ENCODE peak calls at places on chromosomes 5 and 9, in eight cellular contexts. O, F, X, T, I, P, E and L are unnamed samples.

GRCh38 chr5:83025690-83026472 is 51.3 kb downstream of the TMEM167A start:
- DNase-seq in O (no peak), F (no peak), X (no peak), T (no peak), I (no peak), P (no peak), E (no peak), L (no peak)

GRCh38 chr5:163489055-163489744 is 16.2 kb upstream of the MAT2B start:
- DNase-seq in O (no peak), F (no peak), X (no peak), T (no peak), I (no peak), P (no peak), E (no peak), L (no peak)

GRCh38 chr5:132234684-132235062 is 7.0 kb upstream of the P4HA2 start:
- DNase-seq in O (no peak), F (no peak), X (no peak), T (no peak), I (no peak), P (peak; percentile 7), E (no peak), L (no peak)

GRCh38 chr9:127020526-127021078 is 101.8 kb downstream of the ANGPTL2 start:
- DNase-seq in O (no peak), F (no peak), X (no peak), T (no peak), I (no peak), P (no peak), E (no peak), L (no peak)

GRCh38 chr9:134626576-134627416 is 14.8 kb upstream of the COL5A1 start:
- DNase-seq in O (no peak), F (no peak), X (no peak), T (no peak), I (no peak), P (no peak), E (no peak), L (no peak)

GRCh38 chr9:91481971-91482370 is 58.3 kb upstream of the NFIL3 start:
- DNase-seq in O (no peak), F (no peak), X (no peak), T (no peak), I (no peak), P (no peak), E (no peak), L (no peak)

GRCh38 chr9:108074900-108075299 is 585.3 kb upstream of the KLF4 start:
- DNase-seq in O (no peak), F (no peak), X (no peak), T (no peak), I (no peak), P (no peak), E (no peak), L (no peak)

GRCh38 chr5:180466316-180466715 is 27.9 kb upstream of the CNOT6 start:
- DNase-seq in O (no peak), F (no peak), X (no peak), T (no peak), I (no peak), P (no peak), E (no peak), L (no peak)

GRCh38 chr5:1725641-1726468 is 73.8 kb downstream of the MRPL36 start:
- DNase-seq in O (no peak), F (no peak), X (no peak), T (peak; percentile 2), I (no peak), P (no peak), E (no peak), L (no peak)

GRCh38 chr9:91795500-91796241 is 154.4 kb downstream of the ROR2 start:
- DNase-seq in O (no peak), F (no peak), X (no peak), T (no peak), I (no peak), P (no peak), E (no peak), L (peak; percentile 30)

GRCh38 chr5:14349029-14349428 is 205.9 kb downstream of the TRIO start:
- DNase-seq in O (no peak), F (no peak), X (no peak), T (no peak), I (no peak), P (no peak), E (no peak), L (no peak)

GRCh38 chr9:134031071-134031470 is 5.8 kb downstream of the BRD3OS start:
- DNase-seq in O (no peak), F (no peak), X (no peak), T (no peak), I (no peak), P (no peak), E (no peak), L (no peak)

GRCh38 chr5:82406200-82406773 is 128.1 kb upstream of the RPS23 start:
- DNase-seq in O (no peak), F (no peak), X (no peak), T (no peak), I (no peak), P (no peak), E (no peak), L (peak; percentile 63)

GRCh38 chr9:124285903-124286291 is 28.1 kb downstream of the NEK6 start:
- DNase-seq in O (no peak), F (no peak), X (no peak), T (no peak), I (no peak), P (peak; percentile 76), E (no peak), L (peak; percentile 96)

GRCh38 chr9:16521868-16522381 is 348.5 kb downstream of the BNC2 start:
- DNase-seq in O (no peak), F (no peak), X (peak; percentile 19), T (no peak), I (no peak), P (peak; percentile 43), E (no peak), L (peak; percentile 59)

GRCh38 chr5:1401681-1402096 is 43.6 kb downstream of the SLC6A3 start:
- DNase-seq in O (no peak), F (no peak), X (peak; percentile 85), T (no peak), I (no peak), P (no peak), E (no peak), L (no peak)

GRCh38 chr9:136899196-136899595 is 12.9 kb downstream of the TRAF2 start:
- DNase-seq in O (no peak), F (no peak), X (no peak), T (no peak), I (no peak), P (no peak), E (no peak), L (no peak)

GRCh38 chr5:56350595-56351170 is 117.6 kb upstream of the ANKRD55 start:
- DNase-seq in O (no peak), F (peak; percentile 73), X (no peak), T (no peak), I (no peak), P (peak; percentile 72), E (no peak), L (no peak)

GRCh38 chr9:87324613-87325194 is 173.0 kb upstream of the DAPK1 start:
- DNase-seq in O (peak; percentile 23), F (no peak), X (peak; percentile 64), T (peak; percentile 36), I (no peak), P (no peak), E (no peak), L (no peak)

GRCh38 chr5:12245429-12245828 is 341.2 kb upstream of the CTNND2 start:
- DNase-seq in O (no peak), F (no peak), X (no peak), T (no peak), I (no peak), P (no peak), E (no peak), L (peak; percentile 13)

GRCh38 chr9:121259935-121260334 is 8.0 kb upstream of the GSN start:
- DNase-seq in O (no peak), F (no peak), X (no peak), T (no peak), I (no peak), P (no peak), E (no peak), L (no peak)

GRCh38 chr9:70113403-70114022 is 69.9 kb downstream of the MAMDC2 start:
- DNase-seq in O (peak; percentile 25), F (peak; percentile 39), X (peak; percentile 47), T (peak; percentile 45), I (no peak), P (peak; percentile 46), E (peak; percentile 14), L (no peak)

GRCh38 chr9:127563579-127563978 is 48.5 kb upstream of the STXBP1 start:
- DNase-seq in O (no peak), F (no peak), X (no peak), T (no peak), I (no peak), P (no peak), E (no peak), L (no peak)

GRCh38 chr5:104606258-104606829 is 1043.8 kb upstream of the NUDT12 start:
- DNase-seq in O (no peak), F (no peak), X (no peak), T (no peak), I (no peak), P (no peak), E (no peak), L (no peak)

GRCh38 chr9:116154334-116154975 is 864 bp downstream of the PAPPA start:
- DNase-seq in O (no peak), F (peak; percentile 24), X (peak; percentile 83), T (no peak), I (no peak), P (no peak), E (no peak), L (no peak)
- H3K4me3 ChIP-seq in O (no peak overlapping the region), F (peak overlapping the region; percentile 60), X (peak overlapping the region; percentile 75), T (peak overlapping the region; percentile 35), I (peak overlapping the region; percentile 57), P (peak overlapping the region; percentile 58), E (peak overlapping the region; percentile 46), L (peak overlapping the region; percentile 80)

DNA sequence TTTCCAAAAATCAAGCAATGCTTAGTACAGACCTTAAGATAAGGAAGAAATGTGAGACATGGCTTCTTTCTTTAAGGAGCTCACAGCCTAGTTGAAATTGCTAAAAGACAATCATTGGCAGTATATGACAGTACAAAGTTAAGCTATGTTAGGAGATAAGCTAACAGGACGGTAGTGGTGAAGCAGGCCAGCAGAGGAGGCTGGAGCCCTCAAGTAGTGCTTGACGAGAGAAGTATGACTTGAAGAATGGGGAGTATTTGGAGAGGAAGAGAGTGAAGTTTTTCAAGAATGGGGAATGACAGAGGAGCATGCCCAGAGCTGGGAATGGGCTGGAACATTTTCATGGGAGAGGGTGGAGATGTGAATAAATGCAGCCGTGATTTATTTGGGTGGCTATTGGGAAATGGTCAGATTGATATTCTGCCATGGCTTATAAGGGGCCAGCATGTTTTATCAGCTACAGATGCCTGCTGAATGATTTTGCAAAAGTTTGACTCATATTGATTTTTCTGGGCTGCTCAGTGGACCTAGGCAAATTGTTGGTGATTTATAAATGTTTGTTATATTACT is 43.7 kb downstream of the LURAP1L start:
- DNase-seq in O (no peak), F (no peak), X (no peak), T (no peak), I (no peak), P (no peak), E (no peak), L (no peak)
- TF ChIP-seq CTCF in O (no peak), F (no peak), X (no peak), T (no peak), I (no peak), P (no peak), E (no peak), L (no peak)

GRCh38 chr9:5868235-5868634 is 22.5 kb upstream of the MLANA start:
- DNase-seq in O (no peak), F (no peak), X (no peak), T (no peak), I (no peak), P (no peak), E (no peak), L (no peak)
- H3K4me3 ChIP-seq in O (no peak overlapping the region), F (no peak overlapping the region), X (no peak overlapping the region), T (no peak overlapping the region), I (no peak overlapping the region), P (no peak overlapping the region), E (no peak overlapping the region), L (no peak overlapping the region)

GRCh38 chr9:81103597-81104471 is 585.5 kb downstream of the TLE1 start:
- DNase-seq in O (no peak), F (no peak), X (peak; percentile 10), T (no peak), I (no peak), P (no peak), E (no peak), L (no peak)
- TF ChIP-seq CTCF in O (peak; percentile 42), F (peak; percentile 30), X (peak; percentile 48), T (peak; percentile 33), I (peak; percentile 29), P (no peak), E (no peak), L (peak; percentile 68)